ENCODE peak calls at places on chromosomes 16 and 17, in four cellular contexts. H is fibroblast of the conjunctiva, Y is HEK293T, I is endothelial cell of umbilical vein. V is an unnamed sample.

GRCh38 chr16:3311496-3311895 is 6.2 kb downstream of the ZNF75A start:
- DNase-seq in H (no peak), Y (no peak), I (no peak), V (no peak)

GRCh38 chr17:17398188-17398927 is 78.4 kb upstream of the MED9 start:
- DNase-seq in H (no peak), Y (no peak), I (no peak), V (no peak)

GRCh38 chr16:88807626-88808453 is 3.9 kb downstream of the APRT start:
- DNase-seq in H (no peak), Y (no peak), I (no peak), V (no peak)

GRCh38 chr16:90001761-90002503 is 17.3 kb downstream of the DBNDD1 start:
- DNase-seq in H (no peak), Y (no peak), I (no peak), V (no peak)

GRCh38 chr16:89364603-89365002 is 125.8 kb downstream of the ANKRD11 start:
- DNase-seq in H (no peak), Y (no peak), I (peak), V (no peak)

GRCh38 chr17:9244066-9245052 is 223.0 kb downstream of the NTN1 start:
- DNase-seq in H (peak), Y (no peak), I (no peak), V (peak)

GRCh38 chr17:61157246-61157887 is 242.3 kb upstream of the TBX2 start:
- DNase-seq in H (peak), Y (peak), I (no peak), V (peak)

GRCh38 chr17:55451203-55451641 is 29.6 kb upstream of the MMD start:
- DNase-seq in H (no peak), Y (no peak), I (peak), V (no peak)

GRCh38 chr17:63024716-63025115 is 58.7 kb downstream of the TANC2 start:
- DNase-seq in H (no peak), Y (no peak), I (no peak), V (peak)

GRCh38 chr17:78879679-78880186 is 23.3 kb downstream of the CEP295NL start:
- DNase-seq in H (peak), Y (no peak), I (peak), V (peak)

GRCh38 chr17:48550313-48551205 is 5.7 kb upstream of the HOXB2 start:
- DNase-seq in H (no peak), Y (no peak), I (no peak), V (no peak)

GRCh38 chr17:58181796-58182195 is 10.7 kb upstream of the EPX start:
- DNase-seq in H (no peak), Y (no peak), I (no peak), V (no peak)

GRCh38 chr16:76193851-76194620 is 83.2 kb upstream of the CNTNAP4 start:
- DNase-seq in H (peak), Y (no peak), I (no peak), V (no peak)

GRCh38 chr16:57684626-57685358 is 9.8 kb upstream of the DRC7 start:
- DNase-seq in H (no peak), Y (no peak), I (no peak), V (no peak)

GRCh38 chr17:76789235-76789788 is 51.4 kb downstream of the MFSD11 start:
- DNase-seq in H (no peak), Y (no peak), I (no peak), V (no peak)

GRCh38 chr16:54201200-54201599 is 85.4 kb downstream of the IRX3 start:
- DNase-seq in H (no peak), Y (no peak), I (no peak), V (no peak)

GRCh38 chr16:66521951-66522771 is 27.8 kb downstream of the TK2 start:
- DNase-seq in H (no peak), Y (no peak), I (peak), V (no peak)

GRCh38 chr16:1430759-1431496 is at the start of gene PERCC1:
- DNase-seq in H (no peak), Y (no peak), I (no peak), V (no peak)

GRCh38 chr16:76683051-76683450 is 405.9 kb downstream of the CNTNAP4 start:
- DNase-seq in H (no peak), Y (no peak), I (no peak), V (no peak)

GRCh38 chr17:51029568-51030463 is 90.9 kb downstream of the SPAG9 start:
- DNase-seq in H (no peak), Y (no peak), I (peak), V (no peak)

GRCh38 chr16:26644912-26645543 is 421.7 kb upstream of the C16orf82 start:
- DNase-seq in H (no peak), Y (no peak), I (no peak), V (no peak)

GRCh38 chr17:9676084-9676483 is 30.8 kb downstream of the USP43 start:
- DNase-seq in H (no peak), Y (no peak), I (no peak), V (no peak)

GRCh38 chr17:7716299-7716886 is 1.2 kb upstream of the DNAH2 start:
- DNase-seq in H (no peak), Y (no peak), I (no peak), V (no peak)

GRCh38 chr17:77865109-77865611 is 93.3 kb upstream of the TNRC6C start:
- DNase-seq in H (no peak), Y (no peak), I (no peak), V (no peak)

GRCh38 chr17:47203984-47204721 is 5.0 kb upstream of the MYL4 start:
- DNase-seq in H (no peak), Y (no peak), I (no peak), V (no peak)

GRCh38 chr16:79271583-79271982 is 329.0 kb downstream of the MAF start:
- DNase-seq in H (no peak), Y (no peak), I (no peak), V (no peak)